ENCODE peak calls at places on chromosomes 1 and 21, in nine cellular contexts. K is mesenteric fat pad, J is astrocyte of the spinal cord, G is skeletal muscle cell, D is HFF-Myc, C is hypothalamus, Y is NCI-H82, W is type B pancreatic cell, H is cardiac fibroblast. M is an unnamed sample.
A peak's percentile ranks its signal among the peaks of the same experiment; 100 is the strongest.

GRCh38 chr1:242847390-242847993 is 323.0 kb upstream of the PLD5 start:
- DNase-seq in C (no peak), D (no peak), J (peak; percentile 37), Y (no peak), H (peak; percentile 3), K (no peak), W (no peak), G (no peak), M (no peak)

GRCh38 chr1:233635765-233636502 is 22.0 kb downstream of the KCNK1 start:
- DNase-seq in W (no peak), D (peak; percentile 64), H (peak; percentile 15), Y (peak; percentile 95), K (no peak), J (peak; percentile 82), G (peak; percentile 31), C (no peak), M (no peak)

GRCh38 chr1:174743654-174744561 is 255.8 kb upstream of the CACYBP start:
- DNase-seq in W (no peak), D (no peak), J (peak; percentile 56), G (no peak), Y (peak; percentile 55), C (no peak), K (no peak), H (peak; percentile 70), M (peak; percentile 57)

GRCh38 chr1:8871965-8872399 is 6.5 kb downstream of the ENO1 start:
- DNase-seq in Y (no peak), J (no peak), H (no peak), K (no peak), D (no peak), C (no peak), G (no peak), W (no peak), M (no peak)

GRCh38 chr21:46355161-46356004 is 31.4 kb downstream of the PCNT start:
- DNase-seq in K (no peak), C (no peak), D (no peak), W (no peak), G (no peak), Y (no peak), H (no peak), J (no peak), M (no peak)

GRCh38 chr1:8059161-8059622 is 33.1 kb upstream of the ERRFI1 start:
- DNase-seq in D (no peak), J (peak; percentile 73), Y (no peak), H (peak; percentile 88), G (no peak), C (no peak), K (no peak), W (no peak), M (peak; percentile 52)

GRCh38 chr1:118947790-118948189 is 40.4 kb downstream of the TBX15 start:
- DNase-seq in W (no peak), D (no peak), C (no peak), K (no peak), G (peak; percentile 79), H (peak; percentile 35), Y (no peak), J (peak; percentile 68), M (peak; percentile 50)

GRCh38 chr21:30426732-30427131 is 1.0 kb upstream of the KRTAP13-3 start:
- DNase-seq in D (no peak), Y (no peak), C (no peak), H (no peak), G (no peak), J (no peak), W (no peak), K (no peak), M (no peak)

GRCh38 chr1:206526064-206526911 is 19.0 kb downstream of the RASSF5 start:
- DNase-seq in Y (no peak), H (peak; percentile 52), K (no peak), W (no peak), J (no peak), G (no peak), D (no peak), C (no peak), M (no peak)

GRCh38 chr1:87279966-87280535 is 48.6 kb upstream of the LMO4 start:
- DNase-seq in C (no peak), D (no peak), J (no peak), Y (no peak), W (no peak), K (no peak), H (peak; percentile 20), G (no peak), M (no peak)

GRCh38 chr1:206117151-206117948 is at the start of gene AVPR1B:
- DNase-seq in G (no peak), D (no peak), C (peak; percentile 14), K (no peak), Y (peak; percentile 64), W (peak; percentile 74), H (peak; percentile 44), J (peak; percentile 8), M (peak; percentile 82)

GRCh38 chr21:37153935-37154350 is 80.9 kb downstream of the TTC3 start:
- DNase-seq in W (no peak), C (no peak), G (peak; percentile 65), D (no peak), J (no peak), H (peak; percentile 68), K (no peak), Y (peak; percentile 90), M (peak; percentile 7)

GRCh38 chr1:214187152-214187900 is 93.6 kb upstream of the SMYD2 start:
- DNase-seq in H (no peak), G (no peak), J (no peak), C (peak; percentile 19), W (no peak), Y (peak; percentile 79), K (no peak), D (no peak), M (peak; percentile 40)

GRCh38 chr1:108007070-108007469 is 42.1 kb upstream of the VAV3 start:
- DNase-seq in J (no peak), C (no peak), W (no peak), D (no peak), K (no peak), H (no peak), G (no peak), Y (no peak), M (no peak)

GRCh38 chr1:163106364-163106987 is 37.3 kb downstream of the RGS4 start:
- DNase-seq in W (no peak), G (no peak), K (no peak), D (no peak), H (peak; percentile 23), C (no peak), Y (no peak), J (no peak), M (peak; percentile 16)

GRCh38 chr1:59541891-59542290 is 245.0 kb downstream of the FGGY start:
- DNase-seq in C (no peak), D (no peak), W (no peak), Y (peak; percentile 48), H (no peak), K (no peak), G (no peak), J (no peak), M (no peak)

GRCh38 chr1:41528106-41528505 is 43.6 kb upstream of the EDN2 start:
- DNase-seq in J (no peak), D (no peak), K (no peak), H (no peak), C (no peak), G (no peak), W (no peak), Y (no peak), M (no peak)

GRCh38 chr1:3735683-3736070 is 16.6 kb upstream of the CCDC27 start:
- DNase-seq in Y (no peak), H (no peak), J (no peak), C (no peak), K (no peak), G (no peak), W (no peak), D (no peak), M (no peak)

M was measured in GM03348.